ENCODE peak calls at places on chromosomes 13 and 19, in seven cellular contexts. One of them, this sample, is unnamed.

GRCh38 chr13:42275098-42275471 is 3.1 kb downstream of the AKAP11 start:
- DNase-seq in AG10803: no peak
- DNase-seq in hepatic stellate cell: no peak
- DNase-seq in effector memory CD4-positive, alpha-beta T cell: no peak
- DNase-seq in T-helper 2 cell: no peak
- DNase-seq in HL-60: peak
- DNase-seq in caudate nucleus: no peak
- DNase-seq in this sample: no peak

GRCh38 chr19:51111606-51112005 is 3.4 kb upstream of the CTU1 start:
- DNase-seq in HL-60: peak
- DNase-seq in caudate nucleus: no peak
- DNase-seq in T-helper 2 cell: no peak
- DNase-seq in effector memory CD4-positive, alpha-beta T cell: no peak
- DNase-seq in hepatic stellate cell: no peak
- DNase-seq in AG10803: no peak
- DNase-seq in this sample: no peak

GRCh38 chr19:10290439-10290875 is 705 bp downstream of the ICAM5 start:
- DNase-seq in AG10803: no peak
- DNase-seq in caudate nucleus: no peak
- DNase-seq in HL-60: no peak
- DNase-seq in T-helper 2 cell: no peak
- DNase-seq in hepatic stellate cell: no peak
- DNase-seq in effector memory CD4-positive, alpha-beta T cell: no peak
- DNase-seq in this sample: no peak

GRCh38 chr13:110904748-110905147 is 10.1 kb downstream of the ANKRD10 start:
- DNase-seq in caudate nucleus: no peak
- DNase-seq in HL-60: no peak
- DNase-seq in hepatic stellate cell: no peak
- DNase-seq in T-helper 2 cell: no peak
- DNase-seq in AG10803: no peak
- DNase-seq in effector memory CD4-positive, alpha-beta T cell: no peak
- DNase-seq in this sample: no peak

GRCh38 chr13:75798353-75799245 is 162.5 kb downstream of the LMO7 start:
- DNase-seq in hepatic stellate cell: no peak
- DNase-seq in AG10803: peak
- DNase-seq in HL-60: no peak
- DNase-seq in T-helper 2 cell: no peak
- DNase-seq in caudate nucleus: no peak
- DNase-seq in effector memory CD4-positive, alpha-beta T cell: no peak
- DNase-seq in this sample: peak

GRCh38 chr13:20411638-20412342 is 113.9 kb downstream of the CRYL1 start:
- DNase-seq in hepatic stellate cell: no peak
- DNase-seq in effector memory CD4-positive, alpha-beta T cell: no peak
- DNase-seq in HL-60: peak
- DNase-seq in AG10803: no peak
- DNase-seq in caudate nucleus: no peak
- DNase-seq in T-helper 2 cell: no peak
- DNase-seq in this sample: no peak

GRCh38 chr13:112661291-112661690 is 28.5 kb upstream of the ATP11A start:
- DNase-seq in AG10803: no peak
- DNase-seq in hepatic stellate cell: no peak
- DNase-seq in HL-60: no peak
- DNase-seq in caudate nucleus: no peak
- DNase-seq in T-helper 2 cell: no peak
- DNase-seq in effector memory CD4-positive, alpha-beta T cell: no peak
- DNase-seq in this sample: no peak

GRCh38 chr13:45219123-45219891 is 18.5 kb upstream of the KCTD4 start:
- DNase-seq in HL-60: no peak
- DNase-seq in effector memory CD4-positive, alpha-beta T cell: no peak
- DNase-seq in caudate nucleus: no peak
- DNase-seq in hepatic stellate cell: no peak
- DNase-seq in AG10803: no peak
- DNase-seq in T-helper 2 cell: no peak
- DNase-seq in this sample: no peak

GRCh38 chr19:51809787-51810186 is 14.8 kb downstream of the FPR3 start:
- DNase-seq in effector memory CD4-positive, alpha-beta T cell: no peak
- DNase-seq in hepatic stellate cell: no peak
- DNase-seq in T-helper 2 cell: no peak
- DNase-seq in caudate nucleus: no peak
- DNase-seq in AG10803: peak
- DNase-seq in HL-60: no peak
- DNase-seq in this sample: peak

GRCh38 chr13:46008631-46009030 is 43.9 kb downstream of the ZC3H13 start:
- DNase-seq in AG10803: no peak
- DNase-seq in effector memory CD4-positive, alpha-beta T cell: no peak
- DNase-seq in caudate nucleus: no peak
- DNase-seq in T-helper 2 cell: no peak
- DNase-seq in hepatic stellate cell: no peak
- DNase-seq in HL-60: no peak
- DNase-seq in this sample: no peak

This sample was measured in AG08395.